ENCODE peak calls at places on chromosomes 11 and 22, in five cellular contexts. One of them, this sample, is unnamed. For H3K36me3, the result is how much of the 10 kb centered on the place peaks cover.

GRCh38 chr22:34427436-34427835 is 507.2 kb upstream of the LARGE1 start:
- DNase-seq in CD4-positive, alpha-beta memory T cell: no peak
- DNase-seq in neuronal stem cell: no peak
- DNase-seq in adipocyte: no peak
- DNase-seq in naive thymus-derived CD4-positive, alpha-beta T cell: no peak
- DNase-seq in this sample: no peak

GRCh38 chr11:80417681-80418080 is 976.9 kb upstream of the TENM4 start:
- DNase-seq in CD4-positive, alpha-beta memory T cell: no peak
- DNase-seq in neuronal stem cell: no peak
- DNase-seq in adipocyte: no peak
- DNase-seq in naive thymus-derived CD4-positive, alpha-beta T cell: no peak
- DNase-seq in this sample: no peak

GRCh38 chr11:48018561-48019229 is 38.3 kb downstream of the PTPRJ start:
- DNase-seq in CD4-positive, alpha-beta memory T cell: no peak
- DNase-seq in neuronal stem cell: peak
- DNase-seq in adipocyte: no peak
- DNase-seq in naive thymus-derived CD4-positive, alpha-beta T cell: no peak
- DNase-seq in this sample: no peak

GRCh38 chr11:83007909-83008580 is 63.7 kb downstream of the RAB30 start:
- DNase-seq in CD4-positive, alpha-beta memory T cell: no peak
- DNase-seq in neuronal stem cell: peak
- DNase-seq in adipocyte: no peak
- DNase-seq in naive thymus-derived CD4-positive, alpha-beta T cell: no peak
- DNase-seq in this sample: no peak

GRCh38 chr22:33564683-33565082 is 355.6 kb downstream of the LARGE1 start:
- DNase-seq in CD4-positive, alpha-beta memory T cell: no peak
- DNase-seq in neuronal stem cell: no peak
- DNase-seq in adipocyte: no peak
- DNase-seq in naive thymus-derived CD4-positive, alpha-beta T cell: no peak
- DNase-seq in this sample: no peak

GRCh38 chr11:123434262-123434661 is 4.2 kb downstream of the GRAMD1B start:
- DNase-seq in CD4-positive, alpha-beta memory T cell: peak
- DNase-seq in neuronal stem cell: no peak
- DNase-seq in adipocyte: no peak
- DNase-seq in naive thymus-derived CD4-positive, alpha-beta T cell: peak
- DNase-seq in this sample: no peak

GRCh38 chr11:12682730-12683500 is 8.7 kb downstream of the TEAD1 start:
- DNase-seq in CD4-positive, alpha-beta memory T cell: no peak
- DNase-seq in neuronal stem cell: no peak
- DNase-seq in adipocyte: no peak
- DNase-seq in naive thymus-derived CD4-positive, alpha-beta T cell: no peak
- DNase-seq in this sample: no peak

GRCh38 chr11:103055174-103055890 is 36.6 kb downstream of the DCUN1D5 start:
- DNase-seq in CD4-positive, alpha-beta memory T cell: peak
- DNase-seq in neuronal stem cell: peak
- DNase-seq in adipocyte: peak
- DNase-seq in naive thymus-derived CD4-positive, alpha-beta T cell: peak
- DNase-seq in this sample: peak

GRCh38 chr11:85464283-85464682 is 162.9 kb downstream of the DLG2 start:
- DNase-seq in CD4-positive, alpha-beta memory T cell: no peak
- DNase-seq in neuronal stem cell: no peak
- DNase-seq in adipocyte: no peak
- DNase-seq in naive thymus-derived CD4-positive, alpha-beta T cell: no peak
- DNase-seq in this sample: no peak

GRCh38 chr11:60288531-60288930 is 8.1 kb downstream of the MS4A4A start:
- DNase-seq in CD4-positive, alpha-beta memory T cell: no peak
- DNase-seq in neuronal stem cell: no peak
- DNase-seq in adipocyte: no peak
- DNase-seq in naive thymus-derived CD4-positive, alpha-beta T cell: no peak
- DNase-seq in this sample: no peak

GRCh38 chr11:60528934-60529333 is 13.7 kb downstream of the MS4A13 start:
- DNase-seq in CD4-positive, alpha-beta memory T cell: no peak
- DNase-seq in neuronal stem cell: no peak
- DNase-seq in adipocyte: no peak
- DNase-seq in naive thymus-derived CD4-positive, alpha-beta T cell: no peak
- DNase-seq in this sample: no peak

GRCh38 chr11:96391698-96392307 is 2.0 kb downstream of the JRKL start:
- DNase-seq in CD4-positive, alpha-beta memory T cell: no peak
- DNase-seq in neuronal stem cell: no peak
- DNase-seq in adipocyte: peak
- DNase-seq in naive thymus-derived CD4-positive, alpha-beta T cell: no peak
- DNase-seq in this sample: no peak

GRCh38 chr11:75562836-75563484 is 907 bp downstream of the SERPINH1 start:
- DNase-seq in CD4-positive, alpha-beta memory T cell: no peak
- DNase-seq in neuronal stem cell: peak
- DNase-seq in adipocyte: peak
- DNase-seq in naive thymus-derived CD4-positive, alpha-beta T cell: no peak
- DNase-seq in this sample: no peak

GRCh38 chr22:46699091-46699490 is 39.0 kb downstream of the CERK start:
- DNase-seq in CD4-positive, alpha-beta memory T cell: no peak
- DNase-seq in neuronal stem cell: no peak
- DNase-seq in adipocyte: no peak
- DNase-seq in naive thymus-derived CD4-positive, alpha-beta T cell: no peak
- DNase-seq in this sample: no peak

GRCh38 chr11:125516266-125516665 is 20.2 kb upstream of the FEZ1 start:
- DNase-seq in CD4-positive, alpha-beta memory T cell: no peak
- DNase-seq in neuronal stem cell: no peak
- DNase-seq in adipocyte: no peak
- DNase-seq in naive thymus-derived CD4-positive, alpha-beta T cell: no peak
- DNase-seq in this sample: no peak

GRCh38 chr22:29813126-29813525 is 24.9 kb downstream of the ASCC2 start:
- DNase-seq in CD4-positive, alpha-beta memory T cell: no peak
- DNase-seq in neuronal stem cell: no peak
- DNase-seq in adipocyte: no peak
- DNase-seq in naive thymus-derived CD4-positive, alpha-beta T cell: no peak
- DNase-seq in this sample: no peak

GRCh38 chr11:32874144-32874543 is 18.5 kb upstream of the QSER1 start:
- DNase-seq in CD4-positive, alpha-beta memory T cell: no peak
- DNase-seq in neuronal stem cell: no peak
- DNase-seq in adipocyte: no peak
- DNase-seq in naive thymus-derived CD4-positive, alpha-beta T cell: no peak
- DNase-seq in this sample: no peak

GRCh38 chr22:26487996-26488395 is 4.3 kb downstream of the SRRD start:
- DNase-seq in CD4-positive, alpha-beta memory T cell: no peak
- DNase-seq in neuronal stem cell: no peak
- DNase-seq in adipocyte: no peak
- DNase-seq in naive thymus-derived CD4-positive, alpha-beta T cell: no peak
- DNase-seq in this sample: no peak
- H3K36me3 ChIP-seq in CD4-positive, alpha-beta memory T cell: half or more
- H3K36me3 ChIP-seq in neuronal stem cell: half or more
- H3K36me3 ChIP-seq in adipocyte: half or more
- H3K36me3 ChIP-seq in naive thymus-derived CD4-positive, alpha-beta T cell: under half
- H3K36me3 ChIP-seq in this sample: half or more

GRCh38 chr22:45547016-45547345 is 44.3 kb downstream of the FBLN1 start:
- DNase-seq in CD4-positive, alpha-beta memory T cell: no peak
- DNase-seq in neuronal stem cell: no peak
- DNase-seq in adipocyte: no peak
- DNase-seq in naive thymus-derived CD4-positive, alpha-beta T cell: no peak
- DNase-seq in this sample: no peak

GRCh38 chr22:45544588-45545170 is 42.0 kb downstream of the FBLN1 start:
- DNase-seq in CD4-positive, alpha-beta memory T cell: no peak
- DNase-seq in neuronal stem cell: no peak
- DNase-seq in adipocyte: no peak
- DNase-seq in naive thymus-derived CD4-positive, alpha-beta T cell: no peak
- DNase-seq in this sample: no peak

GRCh38 chr22:45548991-45549736 is 46.5 kb downstream of the FBLN1 start:
- DNase-seq in CD4-positive, alpha-beta memory T cell: no peak
- DNase-seq in neuronal stem cell: no peak
- DNase-seq in adipocyte: no peak
- DNase-seq in naive thymus-derived CD4-positive, alpha-beta T cell: no peak
- DNase-seq in this sample: no peak

GRCh38 chr22:45548441-45548840 is 45.8 kb downstream of the FBLN1 start:
- DNase-seq in CD4-positive, alpha-beta memory T cell: no peak
- DNase-seq in neuronal stem cell: no peak
- DNase-seq in adipocyte: no peak
- DNase-seq in naive thymus-derived CD4-positive, alpha-beta T cell: no peak
- DNase-seq in this sample: no peak

GRCh38 chr22:45546333-45547015 is 43.8 kb downstream of the FBLN1 start:
- DNase-seq in CD4-positive, alpha-beta memory T cell: no peak
- DNase-seq in neuronal stem cell: no peak
- DNase-seq in adipocyte: no peak
- DNase-seq in naive thymus-derived CD4-positive, alpha-beta T cell: no peak
- DNase-seq in this sample: no peak
- H3K36me3 ChIP-seq in CD4-positive, alpha-beta memory T cell: under half
- H3K36me3 ChIP-seq in neuronal stem cell: half or more
- H3K36me3 ChIP-seq in adipocyte: under half
- H3K36me3 ChIP-seq in naive thymus-derived CD4-positive, alpha-beta T cell: under half
- H3K36me3 ChIP-seq in this sample: under half

GRCh38 chr11:5151713-5152153 is 2.8 kb downstream of the OR52A1 start:
- DNase-seq in CD4-positive, alpha-beta memory T cell: no peak
- DNase-seq in neuronal stem cell: no peak
- DNase-seq in adipocyte: no peak
- DNase-seq in naive thymus-derived CD4-positive, alpha-beta T cell: no peak
- DNase-seq in this sample: no peak
- H3K36me3 ChIP-seq in CD4-positive, alpha-beta memory T cell: under half
- H3K36me3 ChIP-seq in neuronal stem cell: under half
- H3K36me3 ChIP-seq in adipocyte: under half
- H3K36me3 ChIP-seq in naive thymus-derived CD4-positive, alpha-beta T cell: under half
- H3K36me3 ChIP-seq in this sample: under half

GRCh38 chr11:68816917-68817419 is 24.7 kb downstream of the CPT1A start:
- DNase-seq in CD4-positive, alpha-beta memory T cell: peak
- DNase-seq in neuronal stem cell: no peak
- DNase-seq in adipocyte: no peak
- DNase-seq in naive thymus-derived CD4-positive, alpha-beta T cell: peak
- DNase-seq in this sample: no peak

GRCh38 chr11:68817554-68817953 is 24.2 kb downstream of the CPT1A start:
- DNase-seq in CD4-positive, alpha-beta memory T cell: no peak
- DNase-seq in neuronal stem cell: no peak
- DNase-seq in adipocyte: no peak
- DNase-seq in naive thymus-derived CD4-positive, alpha-beta T cell: no peak
- DNase-seq in this sample: no peak

GRCh38 chr11:68819362-68819761 is 22.4 kb downstream of the CPT1A start:
- DNase-seq in CD4-positive, alpha-beta memory T cell: no peak
- DNase-seq in neuronal stem cell: no peak
- DNase-seq in adipocyte: no peak
- DNase-seq in naive thymus-derived CD4-positive, alpha-beta T cell: no peak
- DNase-seq in this sample: no peak

GRCh38 chr11:68816251-68816776 is 25.4 kb downstream of the CPT1A start:
- DNase-seq in CD4-positive, alpha-beta memory T cell: no peak
- DNase-seq in neuronal stem cell: no peak
- DNase-seq in adipocyte: no peak
- DNase-seq in naive thymus-derived CD4-positive, alpha-beta T cell: no peak
- DNase-seq in this sample: no peak

DNA sequence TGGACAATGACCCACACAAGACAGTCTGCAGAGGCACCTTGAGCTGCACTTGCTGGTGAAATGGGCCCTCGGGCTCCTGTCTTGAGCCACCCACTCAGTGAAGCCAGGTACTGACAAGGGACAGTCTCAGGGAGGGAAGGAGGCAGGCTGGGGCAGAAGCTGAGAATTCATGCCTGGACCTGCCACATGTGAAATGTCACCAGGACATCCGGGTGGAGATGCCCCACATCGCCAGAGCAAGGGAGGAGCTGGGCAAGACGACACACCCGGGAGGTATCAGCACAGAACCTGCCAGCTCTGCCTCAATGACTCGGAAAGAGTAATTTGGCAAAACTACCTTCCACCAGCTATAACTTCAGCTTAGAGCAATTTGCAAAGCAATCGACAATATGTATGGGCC is 23.5 kb downstream of the CPT1A start:
- DNase-seq in CD4-positive, alpha-beta memory T cell: no peak
- DNase-seq in neuronal stem cell: no peak
- DNase-seq in adipocyte: no peak
- DNase-seq in naive thymus-derived CD4-positive, alpha-beta T cell: no peak
- DNase-seq in this sample: no peak
- H3K36me3 ChIP-seq in CD4-positive, alpha-beta memory T cell: under half
- H3K36me3 ChIP-seq in neuronal stem cell: under half
- H3K36me3 ChIP-seq in adipocyte: under half
- H3K36me3 ChIP-seq in naive thymus-derived CD4-positive, alpha-beta T cell: under half
- H3K36me3 ChIP-seq in this sample: under half

DNA sequence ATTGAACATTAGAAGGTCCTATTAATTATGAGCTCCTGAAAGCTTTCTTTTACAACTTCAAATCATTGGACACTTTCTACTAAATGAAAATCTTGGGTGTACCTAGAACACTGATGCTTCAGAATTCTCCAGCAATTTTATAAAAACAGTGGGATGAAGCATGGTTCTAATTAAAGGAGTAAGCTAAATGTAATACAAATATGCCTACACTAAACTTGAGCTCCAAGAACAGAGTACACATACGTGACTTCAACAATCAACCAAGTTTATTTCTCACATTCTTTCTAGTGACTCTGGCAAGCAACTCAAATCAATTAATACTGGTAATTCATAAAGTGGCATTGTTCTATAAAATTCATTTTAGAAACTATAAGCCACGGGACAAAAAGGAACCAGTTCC is 55.5 kb downstream of the PITPNB start:
- DNase-seq in CD4-positive, alpha-beta memory T cell: no peak
- DNase-seq in neuronal stem cell: no peak
- DNase-seq in adipocyte: peak
- DNase-seq in naive thymus-derived CD4-positive, alpha-beta T cell: no peak
- DNase-seq in this sample: no peak
- H3K36me3 ChIP-seq in CD4-positive, alpha-beta memory T cell: under half
- H3K36me3 ChIP-seq in neuronal stem cell: half or more
- H3K36me3 ChIP-seq in adipocyte: under half
- H3K36me3 ChIP-seq in naive thymus-derived CD4-positive, alpha-beta T cell: under half
- H3K36me3 ChIP-seq in this sample: half or more

GRCh38 chr22:19975707-19976035 is 34.1 kb upstream of the TXNRD2 start:
- DNase-seq in CD4-positive, alpha-beta memory T cell: no peak
- DNase-seq in neuronal stem cell: no peak
- DNase-seq in adipocyte: no peak
- DNase-seq in naive thymus-derived CD4-positive, alpha-beta T cell: no peak
- DNase-seq in this sample: no peak

GRCh38 chr22:19972652-19973550 is 31.3 kb upstream of the TXNRD2 start:
- DNase-seq in CD4-positive, alpha-beta memory T cell: no peak
- DNase-seq in neuronal stem cell: no peak
- DNase-seq in adipocyte: no peak
- DNase-seq in naive thymus-derived CD4-positive, alpha-beta T cell: no peak
- DNase-seq in this sample: no peak

GRCh38 chr22:19974935-19975706 is 33.5 kb upstream of the TXNRD2 start:
- DNase-seq in CD4-positive, alpha-beta memory T cell: no peak
- DNase-seq in neuronal stem cell: no peak
- DNase-seq in adipocyte: no peak
- DNase-seq in naive thymus-derived CD4-positive, alpha-beta T cell: no peak
- DNase-seq in this sample: no peak

GRCh38 chr22:19973551-19974183 is 32.0 kb upstream of the TXNRD2 start:
- DNase-seq in CD4-positive, alpha-beta memory T cell: no peak
- DNase-seq in neuronal stem cell: no peak
- DNase-seq in adipocyte: no peak
- DNase-seq in naive thymus-derived CD4-positive, alpha-beta T cell: no peak
- DNase-seq in this sample: no peak

GRCh38 chr22:19974233-19974861 is 32.7 kb upstream of the TXNRD2 start:
- DNase-seq in CD4-positive, alpha-beta memory T cell: peak
- DNase-seq in neuronal stem cell: peak
- DNase-seq in adipocyte: peak
- DNase-seq in naive thymus-derived CD4-positive, alpha-beta T cell: no peak
- DNase-seq in this sample: peak
- H3K36me3 ChIP-seq in CD4-positive, alpha-beta memory T cell: under half
- H3K36me3 ChIP-seq in neuronal stem cell: half or more
- H3K36me3 ChIP-seq in adipocyte: under half
- H3K36me3 ChIP-seq in naive thymus-derived CD4-positive, alpha-beta T cell: under half
- H3K36me3 ChIP-seq in this sample: under half

This sample was measured in SK-N-MC.